ENCODE peak calls at places on chromosomes 13 and 19, in eight cellular contexts. K, D, Y, V, S, W, F and H are unnamed samples.

GRCh38 chr13:75368167-75368566 is 113.8 kb downstream of the TBC1D4 start:
- DNase-seq in W (no peak), Y (no peak), K (peak; percentile 10), F (no peak), D (no peak), S (peak; percentile 26), V (no peak), H (no peak)

GRCh38 chr19:36113895-36114762 is 546 bp downstream of the POLR2I start:
- DNase-seq in S (peak; percentile 35), W (no peak), F (peak; percentile 47), Y (peak; percentile 83), K (no peak), V (no peak), D (peak; percentile 54), H (no peak)

GRCh38 chr13:73303858-73304257 is 245.1 kb downstream of the KLF5 start:
- DNase-seq in F (no peak), W (no peak), Y (no peak), D (no peak), K (no peak), S (no peak), V (no peak), H (no peak)

GRCh38 chr19:39363909-39364457 is 21.8 kb downstream of the SAMD4B start:
- DNase-seq in W (no peak), S (no peak), K (peak; percentile 47), F (no peak), Y (no peak), V (peak; percentile 77), D (no peak), H (no peak)

GRCh38 chr13:27638521-27638920 is 16.8 kb downstream of the POLR1D start:
- DNase-seq in S (no peak), W (no peak), F (no peak), Y (no peak), K (no peak), D (no peak), V (no peak), H (no peak)

GRCh38 chr19:3184847-3185481 is 766 bp upstream of the NCLN start:
- DNase-seq in S (peak; percentile 86), K (peak; percentile 88), Y (peak; percentile 80), V (peak; percentile 84), D (peak; percentile 60), W (peak; percentile 46), F (peak; percentile 64), H (no peak)

GRCh38 chr13:72853000-72853399 is 71.1 kb downstream of the PIBF1 start:
- DNase-seq in K (no peak), W (no peak), V (no peak), D (no peak), Y (no peak), F (no peak), S (no peak), H (no peak)

GRCh38 chr19:15101479-15102082 is 5.6 kb upstream of the SYDE1 start:
- DNase-seq in Y (no peak), D (peak; percentile 48), S (peak; percentile 74), F (peak; percentile 60), V (no peak), W (no peak), K (peak; percentile 61), H (no peak)

GRCh38 chr13:100875392-100876043 is 200.9 kb upstream of the TMTC4 start:
- DNase-seq in S (no peak), D (no peak), K (peak; percentile 46), F (no peak), V (no peak), W (no peak), Y (no peak), H (no peak)

GRCh38 chr13:108409735-108410134 is 140.2 kb downstream of the TNFSF13B start:
- DNase-seq in K (no peak), D (no peak), Y (no peak), F (no peak), V (no peak), S (no peak), W (no peak), H (no peak)

GRCh38 chr19:17389957-17390664 is 3.9 kb downstream of the CCDC194 start:
- DNase-seq in D (no peak), S (no peak), W (no peak), V (no peak), K (no peak), Y (no peak), F (no peak), H (no peak)

GRCh38 chr13:53522034-53522433 is 493.4 kb downstream of the OLFM4 start:
- DNase-seq in V (no peak), K (no peak), W (no peak), D (no peak), F (no peak), S (no peak), Y (no peak), H (no peak)

DNA sequence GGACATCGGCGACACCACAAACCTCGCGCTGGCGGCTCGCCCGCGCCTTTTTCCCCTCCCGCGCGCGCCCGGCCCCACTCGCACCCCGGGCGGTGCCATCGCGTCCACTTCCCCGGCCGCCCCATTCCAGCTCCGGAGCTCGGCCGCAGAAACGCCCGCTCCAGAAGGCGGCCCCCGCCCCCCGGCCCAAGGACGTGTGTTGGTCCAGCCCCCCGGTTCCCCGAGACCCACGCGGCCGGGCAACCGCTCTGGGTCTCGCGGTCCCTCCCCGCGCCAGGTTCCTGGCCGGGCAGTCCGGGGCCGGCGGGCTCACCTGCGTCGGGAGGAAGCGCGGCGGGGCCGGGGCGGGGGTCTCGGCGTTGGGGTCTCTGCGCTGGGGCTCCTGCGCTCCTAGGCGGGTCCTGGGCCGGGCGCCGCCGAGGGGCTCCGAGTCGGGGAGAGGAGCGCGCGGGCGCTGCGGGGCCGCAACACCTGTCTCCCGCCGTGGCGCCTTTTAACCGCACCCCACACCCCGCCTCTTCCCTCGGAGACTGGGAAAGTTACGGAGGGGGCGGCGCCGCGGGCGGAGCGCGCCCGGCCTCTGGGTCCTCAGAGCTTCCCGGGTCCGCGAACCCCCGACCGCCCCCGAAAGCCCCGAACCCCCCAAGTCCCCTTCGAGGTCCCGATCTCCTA is at the start of gene GJB2:
- DNase-seq in V (no peak), F (no peak), Y (peak; percentile 80), S (peak; percentile 76), K (no peak), D (peak; percentile 19), W (no peak), H (no peak)
- TF ChIP-seq CTCF in V (no peak), F (no peak), Y (no peak), S (no peak), K (no peak), D (no peak), W (no peak), H (no peak)

DNA sequence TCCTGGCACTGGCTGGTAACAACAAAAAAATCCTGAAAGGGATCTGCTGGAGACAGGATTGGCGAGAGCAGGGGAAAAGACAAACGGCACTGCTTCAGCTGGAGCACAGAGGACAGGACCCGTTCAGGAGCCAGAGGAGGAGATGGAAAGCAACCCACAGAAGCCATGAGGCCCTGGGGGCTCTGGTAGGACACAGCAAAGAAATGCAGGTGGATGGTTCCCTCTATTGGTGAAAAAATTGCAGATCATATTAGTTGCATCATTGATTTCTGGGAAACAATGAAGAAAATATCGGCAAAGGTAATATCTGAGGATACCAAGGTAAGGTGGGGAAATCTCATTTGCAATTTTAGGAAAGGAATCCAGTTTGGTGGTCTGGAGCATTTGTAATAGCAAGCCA is 25.7 kb upstream of the TPP2 start:
- DNase-seq in K (peak; percentile 35), F (no peak), W (no peak), Y (no peak), S (no peak), V (no peak), D (peak; percentile 25), H (no peak)
- TF ChIP-seq CTCF in K (peak; percentile 31), F (no peak), W (no peak), Y (no peak), S (no peak), V (no peak), D (peak; percentile 13), H (no peak)

GRCh38 chr13:31236211-31236786 is 36.5 kb downstream of the B3GLCT start:
- DNase-seq in Y (no peak), V (no peak), D (peak; percentile 39), K (peak; percentile 64), W (no peak), S (peak; percentile 68), F (peak; percentile 21), H (no peak)
- TF ChIP-seq CTCF in Y (peak; percentile 55), V (peak; percentile 62), D (peak; percentile 82), K (peak; percentile 88), W (no peak), S (peak; percentile 24), F (peak; percentile 32), H (peak; percentile 61)

GRCh38 chr19:32342695-32343094 is 2.7 kb upstream of the ZNF507 start:
- DNase-seq in Y (no peak), S (no peak), K (no peak), W (no peak), F (no peak), V (no peak), D (no peak), H (no peak)

GRCh38 chr19:32346901-32347300 is 1.5 kb downstream of the ZNF507 start:
- DNase-seq in K (no peak), W (no peak), V (no peak), S (no peak), Y (no peak), D (no peak), F (no peak), H (no peak)

GRCh38 chr19:32343550-32344262 is 1.7 kb upstream of the ZNF507 start:
- DNase-seq in Y (no peak), D (peak; percentile 48), W (no peak), S (no peak), K (no peak), V (no peak), F (no peak), H (no peak)

GRCh38 chr19:32349724-32350475 is 4.5 kb downstream of the ZNF507 start:
- DNase-seq in F (no peak), K (no peak), Y (no peak), V (no peak), D (peak; percentile 47), S (no peak), W (no peak), H (no peak)

GRCh38 chr19:32345261-32346207 is at the start of gene ZNF507:
- DNase-seq in W (peak; percentile 64), Y (peak; percentile 94), V (peak; percentile 84), K (peak; percentile 91), S (peak; percentile 89), F (peak; percentile 95), D (peak; percentile 93), H (peak; percentile 62)
- TF ChIP-seq CTCF in W (no peak), Y (no peak), V (peak; percentile 40), K (no peak), S (no peak), F (no peak), D (no peak), H (no peak)

DNA sequence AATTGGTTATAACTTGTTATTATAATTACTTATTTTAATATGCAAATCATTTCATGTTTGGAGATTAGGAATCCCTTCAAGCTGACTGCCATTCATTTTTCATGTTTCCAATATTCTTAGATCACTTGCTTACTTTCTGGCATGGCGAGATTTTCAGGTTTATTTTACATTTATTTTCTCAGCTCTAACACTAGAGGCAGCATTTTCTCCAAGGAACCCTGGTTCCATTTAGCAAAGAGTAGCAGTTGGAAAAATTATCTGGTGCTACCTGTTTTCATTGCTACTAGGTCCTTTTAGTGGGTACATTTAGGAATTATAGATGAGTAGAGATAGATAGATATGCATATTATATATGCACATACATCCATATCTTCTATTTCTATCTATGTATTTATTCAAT is 90.9 kb upstream of the TRPC4 start:
- DNase-seq in D (peak; percentile 14), Y (no peak), F (no peak), V (no peak), K (no peak), S (no peak), W (no peak), H (no peak)
- TF ChIP-seq CTCF in D (peak; percentile 33), Y (no peak), F (no peak), V (no peak), K (peak; percentile 56), S (no peak), W (no peak), H (no peak)

GRCh38 chr19:57613941-57614743 is at the start of gene ZNF134:
- DNase-seq in V (peak; percentile 92), D (peak; percentile 79), S (peak; percentile 97), W (peak; percentile 69), Y (peak; percentile 96), F (peak; percentile 96), K (peak; percentile 96), H (peak; percentile 89)
- TF ChIP-seq CTCF in V (peak; percentile 38), D (peak; percentile 5), S (no peak), W (no peak), Y (peak; percentile 13), F (no peak), K (no peak), H (no peak)